ENCODE peak calls at places on chromosome 21, in seven cellular contexts. U is IMR-90, R is neuronal stem cell, A is mesendoderm, T is H9, W is trophoblast cell, E is H1. L is an unnamed sample.

GRCh38 chr21:40845621-40846020 is 1.3 kb downstream of the DSCAM start:
- DNase-seq in U (peak), R (no peak), A (no peak), T (no peak), W (peak), E (no peak), L (no peak)

GRCh38 chr21:29939859-29940245 is at the start of gene GRIK1:
- DNase-seq in U (no peak), R (peak), A (peak), T (peak), W (no peak), E (no peak), L (no peak)

GRCh38 chr21:38520511-38520910 is 22.2 kb upstream of the ERG start:
- DNase-seq in U (no peak), R (no peak), A (no peak), T (no peak), W (no peak), E (no peak), L (no peak)

GRCh38 chr21:20943476-20944085 is 54.6 kb upstream of the NCAM2 start:
- DNase-seq in U (no peak), R (no peak), A (no peak), T (no peak), W (no peak), E (no peak), L (no peak)

GRCh38 chr21:16821588-16821987 is 691.3 kb upstream of the CXADR start:
- DNase-seq in U (no peak), R (no peak), A (peak), T (no peak), W (no peak), E (no peak), L (no peak)

GRCh38 chr21:17730782-17731181 is 88.4 kb downstream of the C21orf91 start:
- DNase-seq in U (no peak), R (no peak), A (no peak), T (no peak), W (no peak), E (no peak), L (peak)

GRCh38 chr21:41766883-41767605 is at the start of gene RIPK4:
- DNase-seq in U (peak), R (no peak), A (peak), T (peak), W (peak), E (peak), L (no peak)

GRCh38 chr21:41316641-41317392 is at the start of gene FAM3B:
- DNase-seq in U (no peak), R (peak), A (peak), T (peak), W (peak), E (peak), L (no peak)

GRCh38 chr21:31124005-31124404 is 85.7 kb upstream of the KRTAP19-8 start:
- DNase-seq in U (no peak), R (peak), A (peak), T (no peak), W (no peak), E (no peak), L (no peak)

GRCh38 chr21:39650306-39650705 is 37.6 kb downstream of the B3GALT5 start:
- DNase-seq in U (no peak), R (no peak), A (no peak), T (no peak), W (no peak), E (no peak), L (no peak)

GRCh38 chr21:20572582-20572981 is 425.6 kb upstream of the NCAM2 start:
- DNase-seq in U (no peak), R (no peak), A (no peak), T (no peak), W (no peak), E (no peak), L (no peak)

GRCh38 chr21:39030127-39030884 is 152.9 kb downstream of the PSMG1 start:
- DNase-seq in U (no peak), R (no peak), A (peak), T (peak), W (peak), E (peak), L (no peak)

GRCh38 chr21:27024316-27024715 is 57.4 kb upstream of the ADAMTS5 start:
- DNase-seq in U (peak), R (no peak), A (peak), T (no peak), W (peak), E (no peak), L (peak)

GRCh38 chr21:25179116-25179515 is 428.2 kb downstream of the MRPL39 start:
- DNase-seq in U (peak), R (no peak), A (no peak), T (no peak), W (no peak), E (no peak), L (no peak)

GRCh38 chr21:45981154-45981606 is 390 bp upstream of the COL6A1 start:
- DNase-seq in U (peak), R (peak), A (peak), T (peak), W (peak), E (no peak), L (peak)

GRCh38 chr21:19123053-19123452 is 719.5 kb upstream of the TMPRSS15 start:
- DNase-seq in U (no peak), R (no peak), A (no peak), T (no peak), W (no peak), E (no peak), L (no peak)

GRCh38 chr21:41071410-41071809 is 96.5 kb upstream of the BACE2 start:
- DNase-seq in U (no peak), R (no peak), A (peak), T (peak), W (no peak), E (peak), L (no peak)

GRCh38 chr21:46229133-46229922 is 754 bp upstream of the LSS start:
- DNase-seq in U (no peak), R (peak), A (peak), T (no peak), W (no peak), E (peak), L (no peak)

GRCh38 chr21:45906859-45907258 is 74.7 kb upstream of the COL6A1 start:
- DNase-seq in U (no peak), R (no peak), A (no peak), T (no peak), W (no peak), E (no peak), L (no peak)

GRCh38 chr21:39867198-39867650 is at the start of gene PCP4:
- DNase-seq in U (no peak), R (peak), A (peak), T (peak), W (peak), E (peak), L (no peak)

GRCh38 chr21:27831821-27832569 is 865.1 kb upstream of the ADAMTS5 start:
- DNase-seq in U (peak), R (no peak), A (no peak), T (no peak), W (no peak), E (no peak), L (peak)

GRCh38 chr21:25639922-25640670 is 1.0 kb downstream of the JAM2 start:
- DNase-seq in U (no peak), R (peak), A (peak), T (peak), W (no peak), E (no peak), L (peak)

GRCh38 chr21:41166947-41167346 is 1.0 kb upstream of the BACE2 start:
- DNase-seq in U (no peak), R (no peak), A (no peak), T (no peak), W (no peak), E (no peak), L (no peak)

GRCh38 chr21:29829514-29830255 is 110.1 kb downstream of the GRIK1 start:
- DNase-seq in U (no peak), R (no peak), A (no peak), T (no peak), W (no peak), E (no peak), L (no peak)

GRCh38 chr21:46350981-46351380 is 27.0 kb downstream of the PCNT start:
- DNase-seq in U (no peak), R (no peak), A (no peak), T (no peak), W (no peak), E (no peak), L (no peak)

GRCh38 chr21:27425172-27425571 is 458.3 kb upstream of the ADAMTS5 start:
- DNase-seq in U (no peak), R (no peak), A (peak), T (peak), W (peak), E (no peak), L (no peak)

GRCh38 chr21:38769253-38769780 is 36.4 kb upstream of the ETS2 start:
- DNase-seq in U (peak), R (no peak), A (no peak), T (no peak), W (no peak), E (no peak), L (peak)

GRCh38 chr21:17139696-17140095 is 373.1 kb upstream of the CXADR start:
- DNase-seq in U (no peak), R (no peak), A (no peak), T (no peak), W (no peak), E (no peak), L (no peak)

GRCh38 chr21:40471103-40471502 is 375.9 kb downstream of the DSCAM start:
- DNase-seq in U (no peak), R (no peak), A (no peak), T (no peak), W (no peak), E (no peak), L (no peak)

GRCh38 chr21:27519357-27519756 is 552.5 kb upstream of the ADAMTS5 start:
- DNase-seq in U (peak), R (no peak), A (no peak), T (no peak), W (no peak), E (no peak), L (peak)

GRCh38 chr21:41142051-41142795 is 25.7 kb upstream of the BACE2 start:
- DNase-seq in U (peak), R (no peak), A (peak), T (peak), W (peak), E (no peak), L (no peak)

GRCh38 chr21:29793712-29794111 is 146.1 kb downstream of the GRIK1 start:
- DNase-seq in U (no peak), R (no peak), A (no peak), T (no peak), W (no peak), E (no peak), L (no peak)

DNA sequence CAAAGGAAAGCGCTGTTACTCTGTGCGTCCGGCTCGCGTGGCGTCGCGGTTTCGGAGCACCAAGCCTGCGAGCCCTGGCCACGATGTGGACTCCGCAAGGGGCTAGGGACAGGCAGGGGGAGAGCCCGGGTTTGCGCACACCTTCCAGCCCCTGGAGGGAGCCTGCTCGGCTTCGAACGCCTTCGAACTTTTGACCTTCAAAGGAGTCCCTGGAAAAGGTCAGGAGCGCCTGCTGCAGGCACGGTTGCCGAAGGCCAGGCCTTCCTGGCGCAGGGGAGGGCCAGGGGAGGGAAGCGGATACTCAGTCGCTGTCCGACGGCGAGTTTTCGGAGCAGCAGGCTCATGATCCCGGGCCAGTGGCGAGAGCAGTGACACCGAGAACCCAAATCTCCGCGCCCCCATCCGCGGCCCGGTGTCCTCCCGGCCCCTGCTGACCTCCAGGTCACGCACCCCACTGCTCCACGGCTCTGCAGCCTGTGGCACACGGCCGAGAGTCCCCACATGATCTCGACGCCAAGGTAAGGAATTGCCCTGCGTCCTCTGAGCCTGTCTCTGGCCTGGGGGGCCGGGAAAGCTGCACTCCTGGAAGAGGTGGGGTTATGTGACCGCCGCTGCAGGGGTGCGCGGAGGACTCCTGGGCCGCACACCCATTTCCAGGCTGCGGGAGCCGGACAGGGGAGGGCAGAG is 1.3 kb upstream of the SIM2 start:
- DNase-seq in U (no peak), R (no peak), A (peak), T (peak), W (no peak), E (no peak), L (no peak)
- H3K23ac ChIP-seq in U (no peak), R (peak), A (peak), T (no peak), W (no peak), E (no peak), L (no peak)

DNA sequence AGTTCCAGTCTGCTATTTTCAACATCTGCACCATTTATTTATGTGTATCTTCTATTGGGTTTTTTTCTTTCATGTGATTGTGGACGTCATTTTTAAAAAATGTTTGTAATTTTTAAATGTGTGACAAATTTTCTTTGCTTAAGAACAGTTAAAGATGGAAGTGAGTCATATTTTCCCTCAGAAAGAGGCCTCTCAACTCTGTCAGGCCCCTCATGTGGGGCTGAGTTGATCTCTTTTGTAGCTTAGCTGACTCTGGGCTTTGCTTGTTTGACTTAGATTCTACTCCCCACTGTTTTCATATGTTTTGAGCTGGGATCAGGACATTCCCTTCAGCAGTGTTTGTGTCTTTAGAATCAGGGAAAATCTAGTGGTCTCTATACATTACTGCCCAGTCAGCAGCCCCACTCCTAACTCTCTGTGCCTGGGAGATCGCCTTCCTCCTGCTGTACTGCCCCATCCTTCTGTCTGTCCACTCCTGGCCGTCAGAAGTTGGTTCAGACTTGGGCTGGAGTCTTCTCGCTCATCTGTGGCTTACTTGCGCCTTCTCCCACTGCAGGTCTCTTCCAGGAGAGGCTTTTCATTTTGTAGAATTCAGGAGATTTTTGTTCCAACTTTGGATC is 137.4 kb downstream of the DYRK1A start:
- DNase-seq in U (peak), R (no peak), A (peak), T (no peak), W (no peak), E (no peak), L (peak)
- H3K23ac ChIP-seq in U (peak), R (no peak), A (no peak), T (no peak), W (no peak), E (no peak), L (no peak)

GRCh38 chr21:34548782-34549376 is 36.9 kb upstream of the KCNE1 start:
- DNase-seq in U (no peak), R (no peak), A (no peak), T (no peak), W (no peak), E (no peak), L (no peak)
- H3K23ac ChIP-seq in U (no peak), R (no peak), A (no peak), T (no peak), W (no peak), E (no peak), L (no peak)

GRCh38 chr21:44844256-44844655 is 26.4 kb upstream of the SUMO3 start:
- DNase-seq in U (no peak), R (no peak), A (no peak), T (peak), W (no peak), E (no peak), L (no peak)
- H3K23ac ChIP-seq in U (no peak), R (no peak), A (no peak), T (no peak), W (no peak), E (no peak), L (no peak)

GRCh38 chr21:35428041-35428400 is 378.9 kb upstream of the RUNX1 start:
- DNase-seq in U (peak), R (no peak), A (no peak), T (no peak), W (no peak), E (no peak), L (peak)

GRCh38 chr21:35427320-35428040 is 378.4 kb upstream of the RUNX1 start:
- DNase-seq in U (no peak), R (no peak), A (peak), T (no peak), W (no peak), E (no peak), L (no peak)

GRCh38 chr21:35428489-35428888 is 379.4 kb upstream of the RUNX1 start:
- DNase-seq in U (no peak), R (no peak), A (peak), T (no peak), W (no peak), E (no peak), L (peak)

GRCh38 chr21:35430260-35430659 is 381.2 kb upstream of the RUNX1 start:
- DNase-seq in U (no peak), R (no peak), A (no peak), T (no peak), W (no peak), E (no peak), L (no peak)

DNA sequence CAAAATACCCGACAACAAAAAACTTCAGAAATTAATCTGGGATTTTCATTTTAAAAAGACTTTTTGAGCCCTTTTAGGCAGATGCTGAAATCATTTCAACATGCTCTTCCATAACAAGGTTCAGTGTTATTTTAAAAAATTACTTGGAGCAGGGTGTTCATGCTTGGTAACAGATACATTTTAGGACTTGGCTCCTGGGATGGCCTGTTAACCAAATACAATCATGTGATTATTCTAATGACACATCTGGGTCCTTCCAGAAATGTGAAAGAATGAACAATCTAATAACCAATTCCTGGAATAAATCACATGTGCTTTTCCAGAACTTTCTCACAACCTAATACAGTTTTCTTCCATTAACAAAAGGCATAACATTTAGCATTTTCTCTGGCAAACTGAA is 379.8 kb upstream of the RUNX1 start:
- DNase-seq in U (no peak), R (no peak), A (no peak), T (no peak), W (no peak), E (no peak), L (no peak)
- H3K23ac ChIP-seq in U (no peak), R (no peak), A (no peak), T (no peak), W (no peak), E (no peak), L (no peak)

GRCh38 chr21:34761758-34762330 is 93.0 kb downstream of the CLIC6 start:
- DNase-seq in U (no peak), R (no peak), A (no peak), T (no peak), W (no peak), E (no peak), L (peak)

GRCh38 chr21:34762761-34763160 is 94.0 kb downstream of the CLIC6 start:
- DNase-seq in U (peak), R (no peak), A (no peak), T (no peak), W (no peak), E (no peak), L (peak)

GRCh38 chr21:34766862-34767261 is 98.1 kb downstream of the CLIC6 start:
- DNase-seq in U (no peak), R (no peak), A (no peak), T (no peak), W (no peak), E (no peak), L (no peak)

GRCh38 chr21:34765619-34766018 is 96.8 kb downstream of the CLIC6 start:
- DNase-seq in U (no peak), R (no peak), A (no peak), T (no peak), W (no peak), E (no peak), L (no peak)

DNA sequence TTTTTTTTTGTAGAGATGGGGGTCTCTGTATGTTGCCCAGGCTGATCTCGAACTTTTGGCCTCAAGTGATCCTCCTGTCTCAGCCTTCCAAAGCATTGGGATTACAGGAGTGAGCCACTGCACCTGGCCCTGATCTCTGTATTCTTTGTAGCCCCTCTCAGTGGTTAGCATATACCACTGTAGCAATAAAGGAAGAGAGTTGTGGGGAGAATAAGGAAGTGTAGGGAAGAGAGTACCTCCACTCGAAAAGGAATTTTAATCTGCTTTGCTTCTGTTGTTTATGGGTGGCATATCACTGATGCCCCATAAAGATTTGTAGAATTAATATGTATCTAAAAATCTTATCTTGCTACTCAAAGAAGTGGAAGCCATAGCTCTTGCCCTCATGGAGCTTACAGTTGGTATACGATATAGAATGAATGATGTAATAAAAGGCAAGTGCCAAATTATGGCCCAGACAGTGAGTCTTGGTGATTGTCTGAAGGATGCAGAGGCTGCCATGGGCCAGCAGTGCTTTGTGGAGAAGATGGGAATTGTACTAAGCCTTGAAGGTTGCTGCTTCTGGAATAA is 96.0 kb downstream of the CLIC6 start:
- DNase-seq in U (no peak), R (no peak), A (no peak), T (no peak), W (no peak), E (no peak), L (no peak)
- H3K23ac ChIP-seq in U (no peak), R (no peak), A (no peak), T (no peak), W (no peak), E (no peak), L (no peak)

DNA sequence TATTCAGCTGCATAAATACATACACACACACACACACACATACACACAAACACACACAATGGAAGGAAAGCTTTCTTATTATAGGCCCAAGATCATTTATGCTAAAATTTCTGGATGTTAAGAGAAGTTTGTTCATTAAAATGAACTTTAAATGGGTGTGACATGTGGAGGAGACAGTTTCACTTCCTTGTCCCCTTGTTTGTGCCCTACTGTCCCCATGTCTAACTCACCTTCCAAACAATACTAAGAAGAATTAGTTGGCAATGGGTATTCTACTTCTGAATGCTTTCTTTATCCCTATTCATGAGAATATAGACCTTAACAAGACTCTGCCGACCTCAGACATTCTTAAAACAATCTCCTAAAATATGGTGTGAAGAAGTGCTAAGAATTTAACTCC is 63.5 kb upstream of the NRIP1 start:
- DNase-seq in U (no peak), R (no peak), A (no peak), T (no peak), W (no peak), E (no peak), L (no peak)
- H3K23ac ChIP-seq in U (no peak), R (no peak), A (no peak), T (no peak), W (no peak), E (no peak), L (no peak)

GRCh38 chr21:33542640-33543504 is at the start of gene SON:
- DNase-seq in U (peak), R (peak), A (peak), T (peak), W (peak), E (peak), L (peak)
- H3K23ac ChIP-seq in U (peak), R (peak), A (no peak), T (no peak), W (no peak), E (no peak), L (peak)